ENCODE peak calls at places on chromosomes 12 and 14, in seven cellular contexts. One of them, this sample, is unnamed.

GRCh38 chr14:90703841-90704240 is 112.4 kb downstream of the TTC7B start:
- DNase-seq in LoVo: no peak
- DNase-seq in NCI-H146: no peak
- DNase-seq in PC-3: no peak
- DNase-seq in GM12892: no peak
- DNase-seq in progenitor cell of endocrine pancreas: no peak
- DNase-seq in C1 segment of cervical spinal cord: no peak
- DNase-seq in this sample: no peak

GRCh38 chr14:101851716-101852395 is 90.3 kb downstream of the PPP2R5C start:
- DNase-seq in NCI-H146: no peak
- DNase-seq in C1 segment of cervical spinal cord: no peak
- DNase-seq in PC-3: no peak
- DNase-seq in LoVo: no peak
- DNase-seq in progenitor cell of endocrine pancreas: no peak
- DNase-seq in GM12892: no peak
- DNase-seq in this sample: no peak

GRCh38 chr14:68598621-68599447 is 194.0 kb downstream of the ZFP36L1 start:
- DNase-seq in PC-3: peak
- DNase-seq in progenitor cell of endocrine pancreas: no peak
- DNase-seq in NCI-H146: no peak
- DNase-seq in C1 segment of cervical spinal cord: peak
- DNase-seq in LoVo: peak
- DNase-seq in GM12892: no peak
- DNase-seq in this sample: peak

GRCh38 chr14:102390064-102390463 is 27.3 kb downstream of the TECPR2 start:
- DNase-seq in PC-3: peak
- DNase-seq in progenitor cell of endocrine pancreas: no peak
- DNase-seq in GM12892: no peak
- DNase-seq in NCI-H146: no peak
- DNase-seq in LoVo: no peak
- DNase-seq in C1 segment of cervical spinal cord: no peak
- DNase-seq in this sample: no peak

GRCh38 chr12:63805704-63806672 is 26.3 kb downstream of the RXYLT1 start:
- DNase-seq in progenitor cell of endocrine pancreas: no peak
- DNase-seq in NCI-H146: peak
- DNase-seq in C1 segment of cervical spinal cord: no peak
- DNase-seq in LoVo: peak
- DNase-seq in PC-3: peak
- DNase-seq in GM12892: no peak
- DNase-seq in this sample: no peak

GRCh38 chr14:94180655-94181271 is 6.6 kb downstream of the PPP4R4 start:
- DNase-seq in PC-3: peak
- DNase-seq in GM12892: no peak
- DNase-seq in progenitor cell of endocrine pancreas: no peak
- DNase-seq in NCI-H146: peak
- DNase-seq in LoVo: peak
- DNase-seq in C1 segment of cervical spinal cord: no peak
- DNase-seq in this sample: no peak

GRCh38 chr12:114955414-114956014 is 271.5 kb upstream of the TBX3 start:
- DNase-seq in GM12892: no peak
- DNase-seq in PC-3: peak
- DNase-seq in progenitor cell of endocrine pancreas: no peak
- DNase-seq in C1 segment of cervical spinal cord: no peak
- DNase-seq in NCI-H146: no peak
- DNase-seq in LoVo: peak
- DNase-seq in this sample: no peak

GRCh38 chr12:7091171-7091570 is 1.1 kb downstream of the C1R start:
- DNase-seq in progenitor cell of endocrine pancreas: no peak
- DNase-seq in GM12892: no peak
- DNase-seq in NCI-H146: no peak
- DNase-seq in PC-3: no peak
- DNase-seq in LoVo: no peak
- DNase-seq in C1 segment of cervical spinal cord: no peak
- DNase-seq in this sample: no peak

GRCh38 chr12:115383668-115384067 is 699.7 kb upstream of the TBX3 start:
- DNase-seq in LoVo: no peak
- DNase-seq in C1 segment of cervical spinal cord: no peak
- DNase-seq in GM12892: no peak
- DNase-seq in progenitor cell of endocrine pancreas: no peak
- DNase-seq in PC-3: peak
- DNase-seq in NCI-H146: no peak
- DNase-seq in this sample: no peak

GRCh38 chr12:70637686-70638085 is 457 bp upstream of the PTPRB start:
- DNase-seq in NCI-H146: no peak
- DNase-seq in GM12892: no peak
- DNase-seq in LoVo: no peak
- DNase-seq in C1 segment of cervical spinal cord: no peak
- DNase-seq in progenitor cell of endocrine pancreas: no peak
- DNase-seq in PC-3: peak
- DNase-seq in this sample: no peak

GRCh38 chr12:126897102-126897501 is 1369.9 kb upstream of the TMEM132C start:
- DNase-seq in LoVo: no peak
- DNase-seq in NCI-H146: no peak
- DNase-seq in GM12892: no peak
- DNase-seq in progenitor cell of endocrine pancreas: no peak
- DNase-seq in C1 segment of cervical spinal cord: no peak
- DNase-seq in PC-3: no peak
- DNase-seq in this sample: no peak

GRCh38 chr14:103023881-103024473 is 33.4 kb downstream of the CDC42BPB start:
- DNase-seq in PC-3: peak
- DNase-seq in NCI-H146: no peak
- DNase-seq in GM12892: no peak
- DNase-seq in C1 segment of cervical spinal cord: no peak
- DNase-seq in LoVo: no peak
- DNase-seq in progenitor cell of endocrine pancreas: no peak
- DNase-seq in this sample: no peak

GRCh38 chr12:19892186-19892585 is 452.9 kb downstream of the AEBP2 start:
- DNase-seq in PC-3: no peak
- DNase-seq in NCI-H146: no peak
- DNase-seq in progenitor cell of endocrine pancreas: no peak
- DNase-seq in C1 segment of cervical spinal cord: no peak
- DNase-seq in LoVo: no peak
- DNase-seq in GM12892: no peak
- DNase-seq in this sample: no peak

GRCh38 chr12:51028126-51028810 is 2.1 kb upstream of the SLC11A2 start:
- DNase-seq in C1 segment of cervical spinal cord: no peak
- DNase-seq in GM12892: no peak
- DNase-seq in LoVo: peak
- DNase-seq in NCI-H146: peak
- DNase-seq in PC-3: peak
- DNase-seq in progenitor cell of endocrine pancreas: no peak
- DNase-seq in this sample: no peak

GRCh38 chr14:88030892-88031291 is 26.0 kb downstream of the GPR65 start:
- DNase-seq in C1 segment of cervical spinal cord: no peak
- DNase-seq in PC-3: no peak
- DNase-seq in LoVo: no peak
- DNase-seq in progenitor cell of endocrine pancreas: no peak
- DNase-seq in GM12892: no peak
- DNase-seq in NCI-H146: no peak
- DNase-seq in this sample: no peak